ENCODE peak calls at places on chromosomes 5 and 9, in ten cellular contexts. One of them, this sample, is unnamed.

GRCh38 chr5:135319458-135319857 is 79.6 kb downstream of the MACROH2A1 start:
- DNase-seq in endodermal cell: peak
- DNase-seq in left lung: no peak
- DNase-seq in AG09319: no peak
- DNase-seq in glutamatergic neuron: no peak
- DNase-seq in left ventricle myocardium inferior: no peak
- DNase-seq in cardiac fibroblast: no peak
- DNase-seq in endothelial cell: no peak
- DNase-seq in lower lobe of right lung: no peak
- DNase-seq in dorsolateral prefrontal cortex: no peak
- DNase-seq in this sample: no peak

GRCh38 chr5:137370096-137370495 is 129.0 kb downstream of the SPOCK1 start:
- DNase-seq in endodermal cell: no peak
- DNase-seq in left lung: no peak
- DNase-seq in AG09319: no peak
- DNase-seq in glutamatergic neuron: no peak
- DNase-seq in left ventricle myocardium inferior: no peak
- DNase-seq in cardiac fibroblast: peak
- DNase-seq in endothelial cell: no peak
- DNase-seq in lower lobe of right lung: no peak
- DNase-seq in dorsolateral prefrontal cortex: no peak
- DNase-seq in this sample: no peak

GRCh38 chr9:119458068-119458467 is 88.8 kb upstream of the BRINP1 start:
- DNase-seq in endodermal cell: no peak
- DNase-seq in left lung: no peak
- DNase-seq in AG09319: no peak
- DNase-seq in glutamatergic neuron: no peak
- DNase-seq in left ventricle myocardium inferior: no peak
- DNase-seq in cardiac fibroblast: no peak
- DNase-seq in endothelial cell: no peak
- DNase-seq in lower lobe of right lung: no peak
- DNase-seq in dorsolateral prefrontal cortex: no peak
- DNase-seq in this sample: no peak

GRCh38 chr9:89154218-89154617 is 24.4 kb downstream of the SHC3 start:
- DNase-seq in endodermal cell: no peak
- DNase-seq in left lung: no peak
- DNase-seq in AG09319: no peak
- DNase-seq in glutamatergic neuron: no peak
- DNase-seq in left ventricle myocardium inferior: no peak
- DNase-seq in cardiac fibroblast: no peak
- DNase-seq in endothelial cell: no peak
- DNase-seq in lower lobe of right lung: no peak
- DNase-seq in dorsolateral prefrontal cortex: no peak
- DNase-seq in this sample: no peak

GRCh38 chr9:94056442-94056974 is 27.8 kb upstream of the PTPDC1 start:
- DNase-seq in endodermal cell: no peak
- DNase-seq in left lung: no peak
- DNase-seq in AG09319: no peak
- DNase-seq in glutamatergic neuron: no peak
- DNase-seq in left ventricle myocardium inferior: no peak
- DNase-seq in cardiac fibroblast: peak
- DNase-seq in endothelial cell: no peak
- DNase-seq in lower lobe of right lung: no peak
- DNase-seq in dorsolateral prefrontal cortex: no peak
- DNase-seq in this sample: no peak

GRCh38 chr5:139690385-139691274 is 42.5 kb downstream of the CXXC5 start:
- DNase-seq in endodermal cell: peak
- DNase-seq in left lung: no peak
- DNase-seq in AG09319: no peak
- DNase-seq in glutamatergic neuron: no peak
- DNase-seq in left ventricle myocardium inferior: no peak
- DNase-seq in cardiac fibroblast: peak
- DNase-seq in endothelial cell: no peak
- DNase-seq in lower lobe of right lung: no peak
- DNase-seq in dorsolateral prefrontal cortex: no peak
- DNase-seq in this sample: peak

GRCh38 chr9:124758061-124758460 is 13.1 kb downstream of the NR6A1 start:
- DNase-seq in endodermal cell: peak
- DNase-seq in left lung: no peak
- DNase-seq in AG09319: no peak
- DNase-seq in glutamatergic neuron: no peak
- DNase-seq in left ventricle myocardium inferior: no peak
- DNase-seq in cardiac fibroblast: no peak
- DNase-seq in endothelial cell: no peak
- DNase-seq in lower lobe of right lung: peak
- DNase-seq in dorsolateral prefrontal cortex: no peak
- DNase-seq in this sample: no peak

GRCh38 chr9:121598167-121599000 is 53.0 kb upstream of the DAB2IP start:
- DNase-seq in endodermal cell: peak
- DNase-seq in left lung: peak
- DNase-seq in AG09319: peak
- DNase-seq in glutamatergic neuron: peak
- DNase-seq in left ventricle myocardium inferior: peak
- DNase-seq in cardiac fibroblast: peak
- DNase-seq in endothelial cell: peak
- DNase-seq in lower lobe of right lung: peak
- DNase-seq in dorsolateral prefrontal cortex: no peak
- DNase-seq in this sample: peak

GRCh38 chr9:70964861-70965260 is 156.6 kb downstream of the TRPM3 start:
- DNase-seq in endodermal cell: no peak
- DNase-seq in left lung: no peak
- DNase-seq in AG09319: no peak
- DNase-seq in glutamatergic neuron: no peak
- DNase-seq in left ventricle myocardium inferior: no peak
- DNase-seq in cardiac fibroblast: no peak
- DNase-seq in endothelial cell: no peak
- DNase-seq in lower lobe of right lung: no peak
- DNase-seq in dorsolateral prefrontal cortex: no peak
- DNase-seq in this sample: no peak

GRCh38 chr5:149448831-149449714 is 70.0 kb upstream of the IL17B start:
- DNase-seq in endodermal cell: peak
- DNase-seq in left lung: no peak
- DNase-seq in AG09319: no peak
- DNase-seq in glutamatergic neuron: no peak
- DNase-seq in left ventricle myocardium inferior: no peak
- DNase-seq in cardiac fibroblast: peak
- DNase-seq in endothelial cell: no peak
- DNase-seq in lower lobe of right lung: no peak
- DNase-seq in dorsolateral prefrontal cortex: no peak
- DNase-seq in this sample: no peak

GRCh38 chr5:149453618-149454415 is 74.7 kb upstream of the IL17B start:
- DNase-seq in endodermal cell: no peak
- DNase-seq in left lung: no peak
- DNase-seq in AG09319: no peak
- DNase-seq in glutamatergic neuron: no peak
- DNase-seq in left ventricle myocardium inferior: no peak
- DNase-seq in cardiac fibroblast: no peak
- DNase-seq in endothelial cell: no peak
- DNase-seq in lower lobe of right lung: no peak
- DNase-seq in dorsolateral prefrontal cortex: no peak
- DNase-seq in this sample: no peak

GRCh38 chr5:149452665-149453617 is 73.8 kb upstream of the IL17B start:
- DNase-seq in endodermal cell: peak
- DNase-seq in left lung: peak
- DNase-seq in AG09319: no peak
- DNase-seq in glutamatergic neuron: no peak
- DNase-seq in left ventricle myocardium inferior: peak
- DNase-seq in cardiac fibroblast: peak
- DNase-seq in endothelial cell: no peak
- DNase-seq in lower lobe of right lung: no peak
- DNase-seq in dorsolateral prefrontal cortex: no peak
- DNase-seq in this sample: no peak

GRCh38 chr5:149450199-149450598 is 71.1 kb upstream of the IL17B start:
- DNase-seq in endodermal cell: no peak
- DNase-seq in left lung: no peak
- DNase-seq in AG09319: no peak
- DNase-seq in glutamatergic neuron: no peak
- DNase-seq in left ventricle myocardium inferior: peak
- DNase-seq in cardiac fibroblast: peak
- DNase-seq in endothelial cell: no peak
- DNase-seq in lower lobe of right lung: no peak
- DNase-seq in dorsolateral prefrontal cortex: no peak
- DNase-seq in this sample: no peak

DNA sequence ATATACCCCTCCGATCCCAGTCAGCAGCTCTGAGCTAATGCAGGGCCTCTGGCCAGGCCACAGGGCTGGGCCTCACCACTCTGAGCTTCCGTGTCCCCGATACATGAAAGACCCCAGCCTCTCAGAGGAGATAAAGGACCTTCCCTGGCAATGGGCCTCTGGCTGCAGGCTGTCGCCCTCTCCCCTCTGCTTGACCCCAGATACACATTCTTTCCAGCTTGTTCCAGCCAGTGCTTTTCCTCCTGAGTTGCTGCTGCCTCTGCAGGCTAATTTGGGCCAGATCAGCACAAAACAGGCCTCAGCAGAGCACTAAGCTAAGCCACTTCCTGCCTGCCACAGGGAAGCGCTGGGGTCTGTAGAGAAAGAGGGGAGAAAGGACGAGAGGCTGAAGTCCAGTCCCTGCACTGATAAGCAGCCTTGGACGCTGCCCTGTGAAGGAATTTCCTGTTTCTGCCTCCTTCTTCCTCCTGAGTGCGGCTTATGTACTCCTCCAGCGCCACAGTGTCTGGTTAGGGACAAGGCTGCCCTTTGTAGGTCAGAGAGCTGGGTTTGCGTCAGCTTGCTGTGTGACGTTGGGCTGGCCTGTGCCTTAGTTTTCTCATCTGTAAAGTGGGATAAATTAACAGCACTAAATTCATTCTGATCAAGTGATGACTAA is 73.0 kb upstream of the IL17B start:
- DNase-seq in endodermal cell: peak
- DNase-seq in left lung: no peak
- DNase-seq in AG09319: no peak
- DNase-seq in glutamatergic neuron: no peak
- DNase-seq in left ventricle myocardium inferior: peak
- DNase-seq in cardiac fibroblast: peak
- DNase-seq in endothelial cell: peak
- DNase-seq in lower lobe of right lung: peak
- DNase-seq in dorsolateral prefrontal cortex: no peak
- DNase-seq in this sample: peak
- TF ChIP-seq CTCF in endodermal cell: peak
- TF ChIP-seq CTCF in left lung: no peak
- TF ChIP-seq CTCF in AG09319: no peak
- TF ChIP-seq CTCF in glutamatergic neuron: no peak
- TF ChIP-seq CTCF in left ventricle myocardium inferior: no peak
- TF ChIP-seq CTCF in cardiac fibroblast: peak
- TF ChIP-seq CTCF in endothelial cell: no peak
- TF ChIP-seq CTCF in lower lobe of right lung: peak
- TF ChIP-seq CTCF in dorsolateral prefrontal cortex: no peak
- TF ChIP-seq CTCF in this sample: no peak

GRCh38 chr9:113417370-113417769 is 6.8 kb downstream of the C9orf43 start:
- DNase-seq in endodermal cell: no peak
- DNase-seq in left lung: no peak
- DNase-seq in AG09319: no peak
- DNase-seq in glutamatergic neuron: no peak
- DNase-seq in left ventricle myocardium inferior: no peak
- DNase-seq in cardiac fibroblast: peak
- DNase-seq in endothelial cell: no peak
- DNase-seq in lower lobe of right lung: no peak
- DNase-seq in dorsolateral prefrontal cortex: no peak
- DNase-seq in this sample: no peak
- TF ChIP-seq CTCF in endodermal cell: no peak
- TF ChIP-seq CTCF in left lung: no peak
- TF ChIP-seq CTCF in AG09319: no peak
- TF ChIP-seq CTCF in glutamatergic neuron: no peak
- TF ChIP-seq CTCF in left ventricle myocardium inferior: no peak
- TF ChIP-seq CTCF in cardiac fibroblast: no peak
- TF ChIP-seq CTCF in endothelial cell: no peak
- TF ChIP-seq CTCF in lower lobe of right lung: no peak
- TF ChIP-seq CTCF in dorsolateral prefrontal cortex: no peak
- TF ChIP-seq CTCF in this sample: no peak

DNA sequence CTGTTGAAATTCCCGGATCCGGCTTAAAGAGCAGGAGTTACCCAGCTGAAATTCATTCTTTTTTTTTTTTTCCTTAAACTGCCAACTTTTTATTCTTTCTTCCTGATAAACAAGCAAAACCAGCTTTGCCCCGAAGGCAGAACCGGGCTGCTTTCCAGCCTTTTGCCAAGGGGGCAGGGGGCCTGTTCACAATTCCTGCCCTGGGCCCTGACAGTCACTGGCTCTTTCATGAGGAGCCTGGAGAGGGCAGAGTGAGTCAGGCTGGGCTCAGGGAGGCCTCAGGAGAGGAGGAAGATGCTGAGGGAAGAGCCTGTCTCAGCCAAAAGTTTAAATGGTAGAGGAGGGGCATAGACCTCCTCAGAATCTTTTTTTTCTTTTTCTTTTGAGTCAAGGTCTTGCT is 4.8 kb downstream of the GLIPR2 start:
- DNase-seq in endodermal cell: peak
- DNase-seq in left lung: no peak
- DNase-seq in AG09319: no peak
- DNase-seq in glutamatergic neuron: peak
- DNase-seq in left ventricle myocardium inferior: no peak
- DNase-seq in cardiac fibroblast: peak
- DNase-seq in endothelial cell: no peak
- DNase-seq in lower lobe of right lung: no peak
- DNase-seq in dorsolateral prefrontal cortex: no peak
- DNase-seq in this sample: peak
- TF ChIP-seq CTCF in endodermal cell: peak
- TF ChIP-seq CTCF in left lung: no peak
- TF ChIP-seq CTCF in AG09319: peak
- TF ChIP-seq CTCF in glutamatergic neuron: no peak
- TF ChIP-seq CTCF in left ventricle myocardium inferior: peak
- TF ChIP-seq CTCF in cardiac fibroblast: peak
- TF ChIP-seq CTCF in endothelial cell: no peak
- TF ChIP-seq CTCF in lower lobe of right lung: peak
- TF ChIP-seq CTCF in dorsolateral prefrontal cortex: no peak
- TF ChIP-seq CTCF in this sample: no peak

GRCh38 chr5:177491983-177492746 is 5.2 kb downstream of the PDLIM7 start:
- DNase-seq in endodermal cell: no peak
- DNase-seq in left lung: peak
- DNase-seq in AG09319: no peak
- DNase-seq in glutamatergic neuron: no peak
- DNase-seq in left ventricle myocardium inferior: no peak
- DNase-seq in cardiac fibroblast: no peak
- DNase-seq in endothelial cell: no peak
- DNase-seq in lower lobe of right lung: no peak
- DNase-seq in dorsolateral prefrontal cortex: no peak
- DNase-seq in this sample: no peak

GRCh38 chr5:177490311-177490991 is 7.0 kb downstream of the PDLIM7 start:
- DNase-seq in endodermal cell: no peak
- DNase-seq in left lung: no peak
- DNase-seq in AG09319: no peak
- DNase-seq in glutamatergic neuron: no peak
- DNase-seq in left ventricle myocardium inferior: no peak
- DNase-seq in cardiac fibroblast: no peak
- DNase-seq in endothelial cell: no peak
- DNase-seq in lower lobe of right lung: no peak
- DNase-seq in dorsolateral prefrontal cortex: peak
- DNase-seq in this sample: no peak

GRCh38 chr5:177492841-177493240 is 4.6 kb downstream of the PDLIM7 start:
- DNase-seq in endodermal cell: no peak
- DNase-seq in left lung: no peak
- DNase-seq in AG09319: no peak
- DNase-seq in glutamatergic neuron: no peak
- DNase-seq in left ventricle myocardium inferior: no peak
- DNase-seq in cardiac fibroblast: no peak
- DNase-seq in endothelial cell: no peak
- DNase-seq in lower lobe of right lung: no peak
- DNase-seq in dorsolateral prefrontal cortex: no peak
- DNase-seq in this sample: no peak

GRCh38 chr5:177490992-177491391 is 6.4 kb downstream of the PDLIM7 start:
- DNase-seq in endodermal cell: no peak
- DNase-seq in left lung: peak
- DNase-seq in AG09319: no peak
- DNase-seq in glutamatergic neuron: no peak
- DNase-seq in left ventricle myocardium inferior: no peak
- DNase-seq in cardiac fibroblast: no peak
- DNase-seq in endothelial cell: no peak
- DNase-seq in lower lobe of right lung: no peak
- DNase-seq in dorsolateral prefrontal cortex: no peak
- DNase-seq in this sample: no peak

GRCh38 chr5:177491429-177491945 is 5.9 kb downstream of the PDLIM7 start:
- DNase-seq in endodermal cell: peak
- DNase-seq in left lung: peak
- DNase-seq in AG09319: no peak
- DNase-seq in glutamatergic neuron: peak
- DNase-seq in left ventricle myocardium inferior: no peak
- DNase-seq in cardiac fibroblast: peak
- DNase-seq in endothelial cell: peak
- DNase-seq in lower lobe of right lung: no peak
- DNase-seq in dorsolateral prefrontal cortex: no peak
- DNase-seq in this sample: peak
- TF ChIP-seq CTCF in endodermal cell: peak
- TF ChIP-seq CTCF in left lung: peak
- TF ChIP-seq CTCF in AG09319: peak
- TF ChIP-seq CTCF in glutamatergic neuron: peak
- TF ChIP-seq CTCF in left ventricle myocardium inferior: peak
- TF ChIP-seq CTCF in cardiac fibroblast: peak
- TF ChIP-seq CTCF in endothelial cell: peak
- TF ChIP-seq CTCF in lower lobe of right lung: peak
- TF ChIP-seq CTCF in dorsolateral prefrontal cortex: peak
- TF ChIP-seq CTCF in this sample: peak

This sample was measured in nephron progenitor cell.